ENCODE peak calls at places on chromosomes 5 and 9, in six cellular contexts. P is left cardiac atrium; M is stimulated activated CD4-positive, alpha-beta T cell treated with anti-CD3 and anti-CD28 coated beads, TNF-alpha, amount 100 ng/mL, for 1 hour; K is fibroblast of villous mesenchyme; I is fibroblast of gingiva; J is A172. W is an unnamed sample.

GRCh38 chr5:86684222-86684621 is 66.5 kb downstream of the COX7C start:
- DNase-seq in P (no peak), M (no peak), K (no peak), I (no peak), J (peak; percentile 10), W (peak; percentile 18)

GRCh38 chr9:123338710-123339665 is 17.0 kb upstream of the CRB2 start:
- DNase-seq in P (peak; percentile 46), M (peak; percentile 35), K (peak; percentile 53), I (no peak), J (peak; percentile 72), W (no peak)

GRCh38 chr9:7549261-7549660 is 250.3 kb downstream of the DMAC1 start:
- DNase-seq in P (no peak), M (no peak), K (peak; percentile 25), I (no peak), J (no peak), W (no peak)

GRCh38 chr9:37104183-37104889 is 16.0 kb upstream of the ZCCHC7 start:
- DNase-seq in P (no peak), M (no peak), K (peak; percentile 63), I (peak; percentile 79), J (peak; percentile 25), W (peak; percentile 16)

GRCh38 chr9:91411096-91411771 is 12.4 kb downstream of the NFIL3 start:
- DNase-seq in P (no peak), M (no peak), K (peak; percentile 72), I (no peak), J (peak; percentile 38), W (no peak)

GRCh38 chr9:121252104-121252851 is 15.7 kb upstream of the GSN start:
- DNase-seq in P (no peak), M (no peak), K (no peak), I (no peak), J (no peak), W (no peak)

GRCh38 chr5:143707797-143708196 is 104.2 kb upstream of the HMHB1 start:
- DNase-seq in P (no peak), M (no peak), K (peak; percentile 70), I (peak; percentile 90), J (no peak), W (no peak)

GRCh38 chr5:115384587-115385375 is 88.3 kb upstream of the CCDC112 start:
- DNase-seq in P (no peak), M (no peak), K (no peak), I (no peak), J (no peak), W (no peak)

GRCh38 chr5:173399846-173400245 is 71.6 kb upstream of the STC2 start:
- DNase-seq in P (no peak), M (no peak), K (peak; percentile 3), I (no peak), J (no peak), W (no peak)

GRCh38 chr9:76987594-76988200 is 31.8 kb upstream of the FOXB2 start:
- DNase-seq in P (no peak), M (no peak), K (peak; percentile 45), I (peak; percentile 29), J (peak; percentile 72), W (peak; percentile 11)

GRCh38 chr5:132704875-132705274 is 31.1 kb downstream of the IL4 start:
- DNase-seq in P (no peak), M (no peak), K (peak; percentile 20), I (no peak), J (peak; percentile 27), W (no peak)

GRCh38 chr5:10479226-10479721 is 37.6 kb downstream of the ROPN1L start:
- DNase-seq in P (no peak), M (no peak), K (peak; percentile 69), I (peak; percentile 57), J (peak; percentile 92), W (peak; percentile 55)

GRCh38 chr5:86885489-86886225 is 267.9 kb downstream of the COX7C start:
- DNase-seq in P (no peak), M (no peak), K (no peak), I (no peak), J (no peak), W (no peak)

GRCh38 chr5:36444582-36444999 is 142.9 kb upstream of the RANBP3L start:
- DNase-seq in P (peak; percentile 56), M (no peak), K (no peak), I (peak; percentile 66), J (peak; percentile 35), W (no peak)

GRCh38 chr5:126235628-126236027 is 187.6 kb upstream of the GRAMD2B start:
- DNase-seq in P (no peak), M (no peak), K (no peak), I (no peak), J (no peak), W (no peak)

GRCh38 chr5:149310947-149311675 is 34.2 kb upstream of the GRPEL2 start:
- DNase-seq in P (peak; percentile 85), M (no peak), K (peak; percentile 37), I (peak; percentile 44), J (peak; percentile 44), W (peak; percentile 30)

GRCh38 chr5:95712347-95712958 is 18.7 kb upstream of the RHOBTB3 start:
- DNase-seq in P (no peak), M (no peak), K (peak; percentile 83), I (no peak), J (peak; percentile 100), W (peak; percentile 91)

GRCh38 chr9:98998441-98999151 is 54.9 kb downstream of the COL15A1 start:
- DNase-seq in P (peak; percentile 88), M (peak; percentile 48), K (peak; percentile 75), I (peak; percentile 51), J (peak; percentile 74), W (peak; percentile 43)

GRCh38 chr5:9268226-9268625 is 277.6 kb downstream of the SEMA5A start:
- DNase-seq in P (no peak), M (no peak), K (peak; percentile 20), I (no peak), J (no peak), W (no peak)

GRCh38 chr9:83701769-83702168 is 6.0 kb downstream of the UBQLN1 start:
- DNase-seq in P (no peak), M (no peak), K (peak; percentile 86), I (peak; percentile 64), J (peak; percentile 89), W (peak; percentile 50)

GRCh38 chr5:33807771-33808170 is 84.0 kb downstream of the ADAMTS12 start:
- DNase-seq in P (no peak), M (no peak), K (peak; percentile 17), I (no peak), J (no peak), W (no peak)

GRCh38 chr5:67030289-67031069 is 166.1 kb downstream of the CD180 start:
- DNase-seq in P (no peak), M (no peak), K (peak; percentile 29), I (peak; percentile 78), J (no peak), W (no peak)

GRCh38 chr9:78210841-78211301 is 25.0 kb upstream of the CEP78 start:
- DNase-seq in P (no peak), M (no peak), K (no peak), I (no peak), J (no peak), W (no peak)

GRCh38 chr9:37332581-37332980 is 89.9 kb upstream of the GRHPR start:
- DNase-seq in P (no peak), M (no peak), K (no peak), I (no peak), J (no peak), W (no peak)

GRCh38 chr9:80793706-80794105 is 895.6 kb downstream of the TLE1 start:
- DNase-seq in P (no peak), M (no peak), K (no peak), I (no peak), J (no peak), W (no peak)

GRCh38 chr5:38013107-38013506 is 173.3 kb upstream of the GDNF start:
- DNase-seq in P (no peak), M (no peak), K (peak; percentile 76), I (no peak), J (no peak), W (no peak)

GRCh38 chr5:175840050-175840841 is 31.1 kb upstream of the CPLX2 start:
- DNase-seq in P (no peak), M (no peak), K (peak; percentile 23), I (peak; percentile 34), J (no peak), W (no peak)

GRCh38 chr9:135554718-135555117 is 6.8 kb upstream of the PAEP start:
- DNase-seq in P (no peak), M (no peak), K (peak; percentile 68), I (peak; percentile 13), J (no peak), W (no peak)

GRCh38 chr9:100277166-100277979 is 75.4 kb downstream of the TEX10 start:
- DNase-seq in P (no peak), M (no peak), K (peak; percentile 43), I (peak; percentile 52), J (peak; percentile 71), W (peak; percentile 59)

GRCh38 chr5:89327621-89328020 is 444.6 kb upstream of the MEF2C start:
- DNase-seq in P (no peak), M (no peak), K (peak; percentile 90), I (peak; percentile 3), J (no peak), W (no peak)

GRCh38 chr5:14449052-14449661 is 132.4 kb upstream of the OTULINL start:
- DNase-seq in P (no peak), M (no peak), K (peak; percentile 96), I (peak; percentile 84), J (peak; percentile 97), W (peak; percentile 45)

GRCh38 chr5:107104774-107105050 is 566.0 kb downstream of the EFNA5 start:
- DNase-seq in P (no peak), M (no peak), K (no peak), I (no peak), J (no peak), W (peak; percentile 70)

GRCh38 chr5:34519489-34520220 is 136.5 kb upstream of the RAI14 start:
- DNase-seq in P (no peak), M (no peak), K (no peak), I (peak; percentile 70), J (peak; percentile 36), W (no peak)

GRCh38 chr9:88219601-88220000 is 81.3 kb upstream of the SPATA31C2 start:
- DNase-seq in P (no peak), M (no peak), K (no peak), I (peak; percentile 64), J (no peak), W (no peak)

GRCh38 chr5:84343171-84343570 is 41.5 kb downstream of the EDIL3 start:
- DNase-seq in P (no peak), M (no peak), K (no peak), I (no peak), J (no peak), W (no peak)